ENCODE peak calls at places on chromosome 10, in six cellular contexts. Q is brain microvascular endothelial cell; E is aorta; B is DMS 273 treated with DMSO at 0.1 percent for 48 hours; P is CD8-positive, alpha-beta T cell; Y is T-helper 2 cell. A is an unnamed sample.

GRCh38 chr10:119443970-119444660 is 98.4 kb downstream of the RGS10 start:
- DNase-seq in B (no peak), Y (no peak), E (peak), P (no peak), Q (no peak), A (no peak)

GRCh38 chr10:19816420-19817250 is at the start of gene PLXDC2:
- DNase-seq in Q (peak), Y (no peak), E (peak), P (no peak), B (no peak), A (peak)

GRCh38 chr10:78729810-78730209 is 339.0 kb upstream of the ZMIZ1 start:
- DNase-seq in Q (no peak), P (no peak), Y (no peak), B (no peak), E (no peak), A (no peak)

GRCh38 chr10:15099886-15100285 is 2.7 kb downstream of the RPP38 start:
- DNase-seq in P (no peak), Y (no peak), Q (no peak), B (no peak), E (no peak), A (no peak)

GRCh38 chr10:72502581-72502980 is 123.3 kb downstream of the MICU1 start:
- DNase-seq in Q (peak), Y (no peak), E (no peak), P (no peak), B (no peak), A (no peak)

GRCh38 chr10:129764901-129765663 is 199.0 kb downstream of the EBF3 start:
- DNase-seq in Y (no peak), B (no peak), P (no peak), Q (no peak), E (peak), A (peak)

GRCh38 chr10:58240531-58240930 is 27.2 kb downstream of the IPMK start:
- DNase-seq in Y (no peak), P (no peak), B (no peak), Q (no peak), E (no peak), A (no peak)

GRCh38 chr10:126090911-126091728 is 194.8 kb downstream of the FANK1 start:
- DNase-seq in B (no peak), Q (peak), P (no peak), E (no peak), Y (no peak), A (no peak)

GRCh38 chr10:120538091-120538490 is 81.1 kb downstream of the PLPP4 start:
- DNase-seq in B (no peak), P (no peak), Q (no peak), Y (no peak), E (no peak), A (no peak)

GRCh38 chr10:11142809-11143208 is 125.1 kb downstream of the CELF2 start:
- DNase-seq in B (no peak), Q (no peak), E (no peak), Y (no peak), P (no peak), A (no peak)

GRCh38 chr10:72462261-72462660 is 107.5 kb upstream of the DNAJB12 start:
- DNase-seq in E (no peak), Y (no peak), P (no peak), B (no peak), Q (no peak), A (no peak)

GRCh38 chr10:29378106-29378505 is 89.2 kb downstream of the LYZL1 start:
- DNase-seq in P (no peak), B (no peak), Q (no peak), E (no peak), Y (no peak), A (no peak)

GRCh38 chr10:53786236-53786635 is 1013.7 kb upstream of the MBL2 start:
- DNase-seq in Y (no peak), B (no peak), Q (no peak), E (no peak), P (no peak), A (no peak)

GRCh38 chr10:125160856-125161569 is 650 bp upstream of the CTBP2 start:
- DNase-seq in P (no peak), Q (peak), E (peak), B (peak), Y (no peak), A (peak)

GRCh38 chr10:16803464-16803863 is 13.8 kb downstream of the RSU1 start:
- DNase-seq in Q (no peak), P (no peak), E (no peak), B (no peak), Y (no peak), A (no peak)

GRCh38 chr10:34102237-34102673 is 712.8 kb downstream of the PARD3 start:
- DNase-seq in B (no peak), Y (no peak), P (no peak), E (peak), Q (peak), A (no peak)

GRCh38 chr10:11195017-11195586 is 177.4 kb downstream of the CELF2 start:
- DNase-seq in B (no peak), P (no peak), Y (no peak), E (no peak), Q (no peak), A (no peak)